ENCODE peak calls at places on chromosomes 3 and 15, in nine cellular contexts. V, Y, M, C, I, X, D, G and R are unnamed samples.

GRCh38 chr15:70156781-70157261 is 59.1 kb upstream of the TLE3 start:
- DNase-seq in V (no peak), Y (no peak), M (no peak), C (no peak), I (no peak), X (no peak), D (no peak), G (peak; percentile 54), R (no peak)

GRCh38 chr3:65402597-65402996 is 636.1 kb downstream of the MAGI1 start:
- DNase-seq in V (no peak), Y (no peak), M (no peak), C (no peak), I (no peak), X (no peak), D (no peak), G (peak; percentile 86), R (no peak)

GRCh38 chr15:58498821-58499580 is 67.2 kb downstream of the LIPC start:
- DNase-seq in V (no peak), Y (no peak), M (no peak), C (no peak), I (no peak), X (no peak), D (no peak), G (peak; percentile 93), R (no peak)

GRCh38 chr3:16723994-16724393 is 118.8 kb upstream of the DAZL start:
- DNase-seq in V (no peak), Y (no peak), M (peak; percentile 25), C (no peak), I (peak; percentile 43), X (no peak), D (peak; percentile 37), G (peak; percentile 68), R (no peak)

GRCh38 chr3:11457126-11457525 is 184.9 kb downstream of the ATG7 start:
- DNase-seq in V (no peak), Y (no peak), M (no peak), C (no peak), I (no peak), X (no peak), D (no peak), G (no peak), R (no peak)

GRCh38 chr15:52228928-52229327 is 37.7 kb upstream of the GNB5 start:
- DNase-seq in V (no peak), Y (peak; percentile 76), M (no peak), C (no peak), I (no peak), X (no peak), D (peak; percentile 5), G (peak; percentile 28), R (peak; percentile 41)

GRCh38 chr15:89667706-89667960 is 11.5 kb downstream of the PLIN1 start:
- DNase-seq in V (no peak), Y (no peak), M (no peak), C (no peak), I (no peak), X (no peak), D (no peak), G (no peak), R (no peak)

GRCh38 chr3:8610961-8611360 is 33.6 kb downstream of the SSUH2 start:
- DNase-seq in V (no peak), Y (no peak), M (no peak), C (no peak), I (no peak), X (no peak), D (no peak), G (no peak), R (no peak)

GRCh38 chr3:25448750-25449684 is 21.0 kb downstream of the RARB start:
- DNase-seq in V (peak; percentile 11), Y (peak; percentile 82), M (no peak), C (no peak), I (no peak), X (no peak), D (peak; percentile 64), G (peak; percentile 73), R (no peak)

GRCh38 chr3:140053011-140053702 is 118.2 kb downstream of the CLSTN2 start:
- DNase-seq in V (no peak), Y (peak; percentile 35), M (no peak), C (no peak), I (no peak), X (no peak), D (no peak), G (no peak), R (no peak)

GRCh38 chr3:11944052-11944673 is 60.0 kb upstream of the SYN2 start:
- DNase-seq in V (no peak), Y (no peak), M (no peak), C (no peak), I (no peak), X (no peak), D (peak; percentile 69), G (peak; percentile 47), R (peak; percentile 47)

GRCh38 chr3:17935217-17935616 is 192.8 kb upstream of the TBC1D5 start:
- DNase-seq in V (no peak), Y (no peak), M (no peak), C (peak; percentile 90), I (no peak), X (no peak), D (no peak), G (peak; percentile 16), R (no peak)

GRCh38 chr15:81111510-81112375 is 22.3 kb upstream of the CFAP161 start:
- DNase-seq in V (no peak), Y (no peak), M (no peak), C (no peak), I (no peak), X (no peak), D (no peak), G (peak; percentile 27), R (no peak)

GRCh38 chr15:101149864-101150722 is 101.8 kb downstream of the CHSY1 start:
- DNase-seq in V (no peak), Y (no peak), M (no peak), C (no peak), I (no peak), X (no peak), D (no peak), G (no peak), R (no peak)

GRCh38 chr3:170488802-170489201 is 70.1 kb downstream of the CLDN11 start:
- DNase-seq in V (no peak), Y (no peak), M (no peak), C (no peak), I (no peak), X (no peak), D (no peak), G (peak; percentile 80), R (no peak)